ENCODE peak calls at places on chromosomes 7 and 10, in six cellular contexts. One of them, this sample, is unnamed. For H3K9me3, the result is how much of the 10 kb centered on the place peaks cover.

GRCh38 chr10:60916025-60916424 is 28.0 kb downstream of the RHOBTB1 start:
- DNase-seq in CD4-positive, alpha-beta T cell: no peak
- DNase-seq in right cardiac atrium: no peak
- DNase-seq in fibroblast of lung: no peak
- DNase-seq in WERI-Rb-1: no peak
- DNase-seq in left ventricle myocardium inferior: no peak
- DNase-seq in this sample: no peak

GRCh38 chr7:22043367-22043766 is 97.7 kb upstream of the CDCA7L start:
- DNase-seq in fibroblast of lung: no peak
- DNase-seq in CD4-positive, alpha-beta T cell: no peak
- DNase-seq in left ventricle myocardium inferior: no peak
- DNase-seq in right cardiac atrium: no peak
- DNase-seq in WERI-Rb-1: no peak
- DNase-seq in this sample: no peak

GRCh38 chr7:117110480-117111315 is 157.4 kb downstream of the ST7 start:
- DNase-seq in right cardiac atrium: no peak
- DNase-seq in CD4-positive, alpha-beta T cell: peak
- DNase-seq in WERI-Rb-1: no peak
- DNase-seq in fibroblast of lung: no peak
- DNase-seq in left ventricle myocardium inferior: no peak
- DNase-seq in this sample: no peak

GRCh38 chr7:36758879-36759278 is 34.6 kb upstream of the AOAH start:
- DNase-seq in fibroblast of lung: no peak
- DNase-seq in CD4-positive, alpha-beta T cell: no peak
- DNase-seq in WERI-Rb-1: no peak
- DNase-seq in right cardiac atrium: no peak
- DNase-seq in left ventricle myocardium inferior: no peak
- DNase-seq in this sample: no peak

GRCh38 chr10:131812736-131813604 is 87.8 kb upstream of the PPP2R2D start:
- DNase-seq in CD4-positive, alpha-beta T cell: no peak
- DNase-seq in right cardiac atrium: peak
- DNase-seq in WERI-Rb-1: no peak
- DNase-seq in left ventricle myocardium inferior: no peak
- DNase-seq in fibroblast of lung: no peak
- DNase-seq in this sample: no peak

GRCh38 chr7:115306541-115306940 is 384.6 kb downstream of the MDFIC start:
- DNase-seq in CD4-positive, alpha-beta T cell: no peak
- DNase-seq in WERI-Rb-1: no peak
- DNase-seq in left ventricle myocardium inferior: no peak
- DNase-seq in right cardiac atrium: no peak
- DNase-seq in fibroblast of lung: no peak
- DNase-seq in this sample: no peak

GRCh38 chr10:30819306-30820190 is 190.0 kb upstream of the LYZL2 start:
- DNase-seq in WERI-Rb-1: no peak
- DNase-seq in left ventricle myocardium inferior: no peak
- DNase-seq in CD4-positive, alpha-beta T cell: no peak
- DNase-seq in right cardiac atrium: no peak
- DNase-seq in fibroblast of lung: peak
- DNase-seq in this sample: no peak

GRCh38 chr7:4888161-4888560 is 4.6 kb upstream of the RADIL start:
- DNase-seq in CD4-positive, alpha-beta T cell: no peak
- DNase-seq in WERI-Rb-1: no peak
- DNase-seq in fibroblast of lung: no peak
- DNase-seq in right cardiac atrium: no peak
- DNase-seq in left ventricle myocardium inferior: no peak
- DNase-seq in this sample: no peak

GRCh38 chr7:90503379-90503778 is 33.9 kb downstream of the PTTG1IP2 start:
- DNase-seq in CD4-positive, alpha-beta T cell: no peak
- DNase-seq in right cardiac atrium: no peak
- DNase-seq in left ventricle myocardium inferior: no peak
- DNase-seq in WERI-Rb-1: no peak
- DNase-seq in fibroblast of lung: no peak
- DNase-seq in this sample: no peak

GRCh38 chr10:76112826-76113150 is 681.4 kb downstream of the LRMDA start:
- DNase-seq in left ventricle myocardium inferior: no peak
- DNase-seq in fibroblast of lung: no peak
- DNase-seq in CD4-positive, alpha-beta T cell: no peak
- DNase-seq in WERI-Rb-1: peak
- DNase-seq in right cardiac atrium: no peak
- DNase-seq in this sample: no peak

GRCh38 chr10:110350812-110351211 is 46.1 kb upstream of the SMNDC1 start:
- DNase-seq in WERI-Rb-1: no peak
- DNase-seq in CD4-positive, alpha-beta T cell: no peak
- DNase-seq in left ventricle myocardium inferior: no peak
- DNase-seq in fibroblast of lung: no peak
- DNase-seq in right cardiac atrium: no peak
- DNase-seq in this sample: no peak

GRCh38 chr10:79022565-79023488 is 45.9 kb upstream of the ZMIZ1 start:
- DNase-seq in left ventricle myocardium inferior: peak
- DNase-seq in WERI-Rb-1: no peak
- DNase-seq in right cardiac atrium: peak
- DNase-seq in fibroblast of lung: peak
- DNase-seq in CD4-positive, alpha-beta T cell: no peak
- DNase-seq in this sample: peak

GRCh38 chr10:5692476-5693358 is 8.1 kb downstream of the TASOR2 start:
- DNase-seq in WERI-Rb-1: no peak
- DNase-seq in fibroblast of lung: peak
- DNase-seq in left ventricle myocardium inferior: peak
- DNase-seq in right cardiac atrium: peak
- DNase-seq in CD4-positive, alpha-beta T cell: peak
- DNase-seq in this sample: peak

GRCh38 chr7:46032936-46033335 is 111.9 kb upstream of the IGFBP3 start:
- DNase-seq in right cardiac atrium: no peak
- DNase-seq in WERI-Rb-1: no peak
- DNase-seq in CD4-positive, alpha-beta T cell: no peak
- DNase-seq in left ventricle myocardium inferior: no peak
- DNase-seq in fibroblast of lung: no peak
- DNase-seq in this sample: no peak

GRCh38 chr10:130190065-130190736 is 54.0 kb downstream of the GLRX3 start:
- DNase-seq in fibroblast of lung: peak
- DNase-seq in right cardiac atrium: peak
- DNase-seq in WERI-Rb-1: peak
- DNase-seq in left ventricle myocardium inferior: peak
- DNase-seq in CD4-positive, alpha-beta T cell: peak
- DNase-seq in this sample: peak

GRCh38 chr7:147498081-147498480 is 1092.5 kb upstream of the C7orf33 start:
- DNase-seq in fibroblast of lung: no peak
- DNase-seq in left ventricle myocardium inferior: no peak
- DNase-seq in WERI-Rb-1: no peak
- DNase-seq in CD4-positive, alpha-beta T cell: no peak
- DNase-seq in right cardiac atrium: no peak
- DNase-seq in this sample: no peak

GRCh38 chr7:151274936-151275812 is 26.7 kb upstream of the SMARCD3 start:
- DNase-seq in fibroblast of lung: no peak
- DNase-seq in CD4-positive, alpha-beta T cell: no peak
- DNase-seq in WERI-Rb-1: no peak
- DNase-seq in left ventricle myocardium inferior: no peak
- DNase-seq in right cardiac atrium: no peak
- DNase-seq in this sample: no peak

GRCh38 chr7:55977831-55978230 is 13.4 kb downstream of the NIPSNAP2 start:
- DNase-seq in right cardiac atrium: no peak
- DNase-seq in WERI-Rb-1: no peak
- DNase-seq in left ventricle myocardium inferior: no peak
- DNase-seq in CD4-positive, alpha-beta T cell: no peak
- DNase-seq in fibroblast of lung: peak
- DNase-seq in this sample: no peak

GRCh38 chr10:76113952-76114351 is 682.5 kb downstream of the LRMDA start:
- DNase-seq in WERI-Rb-1: peak
- DNase-seq in right cardiac atrium: no peak
- DNase-seq in fibroblast of lung: no peak
- DNase-seq in left ventricle myocardium inferior: no peak
- DNase-seq in CD4-positive, alpha-beta T cell: no peak
- DNase-seq in this sample: no peak

GRCh38 chr10:94274142-94274787 is 88.5 kb downstream of the NOC3L start:
- DNase-seq in WERI-Rb-1: no peak
- DNase-seq in right cardiac atrium: peak
- DNase-seq in left ventricle myocardium inferior: peak
- DNase-seq in fibroblast of lung: peak
- DNase-seq in CD4-positive, alpha-beta T cell: no peak
- DNase-seq in this sample: peak

GRCh38 chr7:6691609-6692106 is 15.1 kb downstream of the ZNF12 start:
- DNase-seq in WERI-Rb-1: no peak
- DNase-seq in CD4-positive, alpha-beta T cell: no peak
- DNase-seq in right cardiac atrium: no peak
- DNase-seq in left ventricle myocardium inferior: no peak
- DNase-seq in fibroblast of lung: peak
- DNase-seq in this sample: no peak

DNA sequence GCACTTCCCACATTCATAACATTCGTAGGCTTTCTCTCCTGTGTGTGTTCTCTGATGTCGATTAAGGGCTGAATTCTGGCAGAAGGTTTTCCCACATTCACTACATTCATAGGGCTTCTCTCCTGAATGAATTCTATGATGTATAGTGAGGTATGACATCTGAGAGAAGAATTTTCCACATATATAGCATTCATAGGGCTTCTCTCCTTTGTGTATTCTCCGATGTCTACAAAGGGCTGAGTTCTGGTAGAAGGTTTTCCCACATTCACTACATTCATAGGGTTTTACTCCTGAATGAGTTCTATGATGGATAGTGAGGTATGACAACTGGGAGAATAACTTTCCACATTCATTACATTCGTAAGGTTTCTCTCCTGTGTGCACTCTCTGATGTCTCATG is 15.6 kb downstream of the ZNF12 start:
- DNase-seq in left ventricle myocardium inferior: no peak
- DNase-seq in CD4-positive, alpha-beta T cell: no peak
- DNase-seq in WERI-Rb-1: no peak
- DNase-seq in right cardiac atrium: no peak
- DNase-seq in fibroblast of lung: no peak
- DNase-seq in this sample: no peak
- H3K9me3 ChIP-seq in left ventricle myocardium inferior: half or more
- H3K9me3 ChIP-seq in CD4-positive, alpha-beta T cell: half or more
- H3K9me3 ChIP-seq in WERI-Rb-1: half or more
- H3K9me3 ChIP-seq in right cardiac atrium: under half
- H3K9me3 ChIP-seq in fibroblast of lung: under half
- H3K9me3 ChIP-seq in this sample: under half

DNA sequence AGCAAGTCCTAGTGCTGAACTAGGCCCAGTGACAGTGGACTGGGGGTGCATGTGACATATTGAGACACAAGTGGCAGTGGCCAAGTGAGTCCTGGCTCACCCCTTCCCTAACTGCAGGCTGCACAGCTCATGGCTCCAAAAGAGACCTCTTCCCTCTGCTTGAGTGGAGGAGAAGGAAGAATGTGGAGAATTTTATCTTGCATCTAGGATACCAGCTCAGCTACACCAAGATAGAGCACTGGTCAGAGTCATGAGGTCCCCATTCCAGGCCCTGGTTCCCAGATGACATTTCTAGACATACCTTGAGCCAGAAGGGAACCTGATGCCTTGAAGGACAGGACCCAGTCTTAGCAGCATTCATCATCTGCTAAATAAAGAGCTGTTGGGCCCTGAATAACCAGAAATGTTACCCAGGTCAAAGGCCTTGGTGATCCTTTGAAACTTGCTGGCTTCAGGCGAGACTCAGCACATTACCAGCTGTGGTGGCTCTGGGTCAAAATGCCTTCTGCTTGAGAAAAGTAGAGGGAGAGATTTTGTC is 114.5 kb downstream of the CDC14C start:
- DNase-seq in right cardiac atrium: no peak
- DNase-seq in fibroblast of lung: no peak
- DNase-seq in CD4-positive, alpha-beta T cell: no peak
- DNase-seq in WERI-Rb-1: no peak
- DNase-seq in left ventricle myocardium inferior: no peak
- DNase-seq in this sample: no peak
- H3K9me3 ChIP-seq in right cardiac atrium: under half
- H3K9me3 ChIP-seq in fibroblast of lung: under half
- H3K9me3 ChIP-seq in CD4-positive, alpha-beta T cell: under half
- H3K9me3 ChIP-seq in WERI-Rb-1: under half
- H3K9me3 ChIP-seq in left ventricle myocardium inferior: under half
- H3K9me3 ChIP-seq in this sample: under half

DNA sequence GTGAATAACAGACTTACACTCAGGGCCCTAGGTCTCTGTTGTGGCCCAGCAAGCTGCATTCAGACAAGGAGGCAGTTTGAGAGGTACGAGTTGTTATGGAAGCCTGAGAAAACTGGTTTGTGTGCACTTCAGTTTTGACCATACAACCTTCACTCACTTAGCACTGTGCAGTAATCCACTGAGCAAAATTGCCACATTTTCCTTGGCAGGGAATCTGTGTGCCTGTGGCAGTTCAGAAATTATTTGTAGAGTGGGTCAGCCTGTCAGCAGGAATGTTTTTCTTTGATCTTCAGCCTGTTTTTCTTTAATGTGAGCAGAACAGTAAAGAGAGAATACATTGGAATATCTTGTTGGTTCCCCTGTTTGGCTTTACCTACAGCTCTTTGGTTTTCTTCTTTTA is 20.1 kb downstream of the SGPL1 start:
- DNase-seq in CD4-positive, alpha-beta T cell: no peak
- DNase-seq in right cardiac atrium: no peak
- DNase-seq in fibroblast of lung: peak
- DNase-seq in WERI-Rb-1: no peak
- DNase-seq in left ventricle myocardium inferior: no peak
- DNase-seq in this sample: no peak
- H3K9me3 ChIP-seq in CD4-positive, alpha-beta T cell: under half
- H3K9me3 ChIP-seq in right cardiac atrium: under half
- H3K9me3 ChIP-seq in fibroblast of lung: under half
- H3K9me3 ChIP-seq in WERI-Rb-1: under half
- H3K9me3 ChIP-seq in left ventricle myocardium inferior: under half
- H3K9me3 ChIP-seq in this sample: under half

DNA sequence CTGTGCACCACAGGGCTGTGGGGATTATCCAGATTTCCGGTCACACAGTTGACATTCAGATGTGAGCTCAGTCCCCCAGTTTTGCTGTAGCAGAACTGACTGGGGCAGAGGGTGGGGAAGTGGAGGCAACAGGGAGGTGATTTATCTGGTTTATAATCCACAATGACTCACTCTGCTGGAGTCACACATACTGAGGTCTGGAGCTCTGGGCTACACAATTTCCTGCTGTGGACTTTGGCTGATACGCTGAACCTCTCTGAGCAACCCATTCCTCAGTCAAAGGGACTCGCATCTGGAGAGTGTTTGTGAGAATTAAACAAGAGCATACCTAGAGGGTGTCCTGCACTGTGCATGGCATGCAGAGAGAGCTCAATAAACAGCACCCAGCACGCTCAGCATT is 64.8 kb upstream of the PLPP4 start:
- DNase-seq in fibroblast of lung: no peak
- DNase-seq in WERI-Rb-1: no peak
- DNase-seq in CD4-positive, alpha-beta T cell: no peak
- DNase-seq in right cardiac atrium: no peak
- DNase-seq in left ventricle myocardium inferior: no peak
- DNase-seq in this sample: no peak
- H3K9me3 ChIP-seq in fibroblast of lung: under half
- H3K9me3 ChIP-seq in WERI-Rb-1: under half
- H3K9me3 ChIP-seq in CD4-positive, alpha-beta T cell: under half
- H3K9me3 ChIP-seq in right cardiac atrium: under half
- H3K9me3 ChIP-seq in left ventricle myocardium inferior: under half
- H3K9me3 ChIP-seq in this sample: under half

This sample was measured in heart right ventricle.